ENCODE peak calls at places on chromosomes 5 and 9, in nine cellular contexts. One of them, this sample, is unnamed.
A peak's percentile ranks its signal among the peaks of the same experiment; 100 is the strongest.

GRCh38 chr5:92887254-92887653 is 693.8 kb downstream of the NR2F1-AS1 start:
- DNase-seq in adrenal gland: no peak
- DNase-seq in HFFc6: no peak
- DNase-seq in H1: no peak
- DNase-seq in GM12865: no peak
- DNase-seq in transverse colon: no peak
- DNase-seq in A549: no peak
- DNase-seq in CD14-positive monocyte: no peak
- DNase-seq in cardiac fibroblast: no peak
- DNase-seq in this sample: no peak

GRCh38 chr9:81002242-81002641 is 687.1 kb downstream of the TLE1 start:
- DNase-seq in adrenal gland: no peak
- DNase-seq in cardiac fibroblast: no peak
- DNase-seq in GM12865: peak; percentile 11
- DNase-seq in transverse colon: no peak
- DNase-seq in HFFc6: no peak
- DNase-seq in H1: no peak
- DNase-seq in A549: no peak
- DNase-seq in CD14-positive monocyte: no peak
- DNase-seq in this sample: no peak

GRCh38 chr5:180140627-180141006 is 68.4 kb downstream of the RASGEF1C start:
- DNase-seq in CD14-positive monocyte: no peak
- DNase-seq in transverse colon: no peak
- DNase-seq in adrenal gland: no peak
- DNase-seq in H1: no peak
- DNase-seq in GM12865: no peak
- DNase-seq in HFFc6: no peak
- DNase-seq in A549: no peak
- DNase-seq in cardiac fibroblast: no peak
- DNase-seq in this sample: peak; percentile 54

GRCh38 chr5:33370135-33370472 is 70.7 kb upstream of the TARS1 start:
- DNase-seq in A549: no peak
- DNase-seq in H1: no peak
- DNase-seq in cardiac fibroblast: peak; percentile 92
- DNase-seq in HFFc6: peak; percentile 88
- DNase-seq in GM12865: no peak
- DNase-seq in CD14-positive monocyte: no peak
- DNase-seq in adrenal gland: no peak
- DNase-seq in transverse colon: no peak
- DNase-seq in this sample: no peak

GRCh38 chr9:15491950-15492349 is 18.8 kb downstream of the PSIP1 start:
- DNase-seq in adrenal gland: no peak
- DNase-seq in H1: no peak
- DNase-seq in HFFc6: no peak
- DNase-seq in cardiac fibroblast: no peak
- DNase-seq in transverse colon: no peak
- DNase-seq in A549: no peak
- DNase-seq in CD14-positive monocyte: no peak
- DNase-seq in GM12865: no peak
- DNase-seq in this sample: no peak

GRCh38 chr5:77972545-77973252 is 196.6 kb upstream of the TBCA start:
- DNase-seq in GM12865: peak; percentile 80
- DNase-seq in transverse colon: no peak
- DNase-seq in CD14-positive monocyte: no peak
- DNase-seq in H1: no peak
- DNase-seq in A549: no peak
- DNase-seq in HFFc6: no peak
- DNase-seq in cardiac fibroblast: no peak
- DNase-seq in adrenal gland: no peak
- DNase-seq in this sample: no peak

GRCh38 chr5:114910727-114911126 is 259.0 kb downstream of the TRIM36 start:
- DNase-seq in transverse colon: no peak
- DNase-seq in cardiac fibroblast: no peak
- DNase-seq in GM12865: no peak
- DNase-seq in H1: no peak
- DNase-seq in HFFc6: no peak
- DNase-seq in adrenal gland: no peak
- DNase-seq in A549: no peak
- DNase-seq in CD14-positive monocyte: no peak
- DNase-seq in this sample: no peak

GRCh38 chr5:169785731-169786130 is 148.7 kb downstream of the DOCK2 start:
- DNase-seq in transverse colon: no peak
- DNase-seq in GM12865: no peak
- DNase-seq in adrenal gland: no peak
- DNase-seq in A549: no peak
- DNase-seq in cardiac fibroblast: no peak
- DNase-seq in HFFc6: no peak
- DNase-seq in H1: no peak
- DNase-seq in CD14-positive monocyte: no peak
- DNase-seq in this sample: no peak

GRCh38 chr5:147519380-147519779 is 9.5 kb upstream of the DPYSL3 start:
- DNase-seq in HFFc6: no peak
- DNase-seq in adrenal gland: no peak
- DNase-seq in H1: no peak
- DNase-seq in CD14-positive monocyte: no peak
- DNase-seq in GM12865: no peak
- DNase-seq in cardiac fibroblast: no peak
- DNase-seq in transverse colon: no peak
- DNase-seq in A549: no peak
- DNase-seq in this sample: no peak

GRCh38 chr9:134895849-134896833 is 15.5 kb downstream of the FCN2 start:
- DNase-seq in transverse colon: no peak
- DNase-seq in CD14-positive monocyte: no peak
- DNase-seq in cardiac fibroblast: peak; percentile 80
- DNase-seq in adrenal gland: peak; percentile 88
- DNase-seq in HFFc6: peak; percentile 57
- DNase-seq in GM12865: peak; percentile 16
- DNase-seq in H1: no peak
- DNase-seq in A549: peak; percentile 72
- DNase-seq in this sample: peak; percentile 50

GRCh38 chr5:90301248-90301647 is 108.3 kb downstream of the CETN3 start:
- DNase-seq in HFFc6: no peak
- DNase-seq in A549: no peak
- DNase-seq in transverse colon: no peak
- DNase-seq in adrenal gland: no peak
- DNase-seq in CD14-positive monocyte: no peak
- DNase-seq in GM12865: peak; percentile 46
- DNase-seq in H1: no peak
- DNase-seq in cardiac fibroblast: no peak
- DNase-seq in this sample: no peak

GRCh38 chr5:82349651-82350050 is 71.5 kb upstream of the RPS23 start:
- DNase-seq in cardiac fibroblast: no peak
- DNase-seq in transverse colon: peak; percentile 12
- DNase-seq in adrenal gland: peak; percentile 47
- DNase-seq in A549: no peak
- DNase-seq in GM12865: peak; percentile 19
- DNase-seq in CD14-positive monocyte: no peak
- DNase-seq in H1: peak; percentile 33
- DNase-seq in HFFc6: peak; percentile 13
- DNase-seq in this sample: no peak

DNA sequence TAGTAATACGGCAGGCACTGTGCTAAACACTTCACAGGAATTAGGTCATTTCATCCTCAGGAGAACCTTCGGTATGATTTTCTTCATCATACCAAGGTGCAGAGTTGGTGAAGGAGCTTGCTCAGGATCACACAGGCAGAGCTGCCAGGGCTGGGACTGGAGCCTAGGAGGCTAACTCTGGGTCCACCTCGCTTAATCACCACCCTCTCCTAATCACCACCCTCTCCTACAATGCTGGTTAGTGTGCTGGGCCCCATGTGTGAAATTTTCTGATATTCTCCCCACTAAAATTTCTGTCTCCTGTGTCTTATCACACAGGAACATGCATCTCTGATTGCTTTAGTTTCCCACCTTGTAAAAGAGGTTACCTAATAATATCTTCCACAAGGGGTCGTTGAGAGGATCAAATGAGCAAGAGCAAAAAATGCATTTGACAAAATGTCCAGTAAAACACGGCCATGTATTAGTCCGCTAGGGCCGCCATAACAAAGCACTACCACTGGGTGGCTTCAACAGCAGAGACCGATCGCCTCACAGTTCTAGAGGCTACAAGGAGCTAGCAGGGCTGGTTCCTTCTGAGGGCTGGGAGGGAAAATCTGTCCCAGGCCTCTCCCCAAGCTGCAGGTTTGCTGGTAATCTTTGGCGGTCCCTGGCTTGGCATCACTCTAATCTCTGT is 128.2 kb upstream of the NFIB start:
- DNase-seq in HFFc6: no peak
- DNase-seq in transverse colon: no peak
- DNase-seq in A549: peak; percentile 45
- DNase-seq in H1: no peak
- DNase-seq in CD14-positive monocyte: no peak
- DNase-seq in cardiac fibroblast: peak; percentile 32
- DNase-seq in GM12865: peak; percentile 54
- DNase-seq in adrenal gland: no peak
- DNase-seq in this sample: no peak
- TF ChIP-seq CTCF in HFFc6: peak; percentile 69
- TF ChIP-seq CTCF in transverse colon: no peak
- TF ChIP-seq CTCF in A549: peak; percentile 54
- TF ChIP-seq CTCF in H1: peak; percentile 60
- TF ChIP-seq CTCF in CD14-positive monocyte: no peak
- TF ChIP-seq CTCF in cardiac fibroblast: peak; percentile 42
- TF ChIP-seq CTCF in GM12865: peak; percentile 41
- TF ChIP-seq CTCF in adrenal gland: peak; percentile 5
- TF ChIP-seq CTCF in this sample: peak; percentile 66

GRCh38 chr9:78316151-78316892 is 19.4 kb downstream of the PSAT1 start:
- DNase-seq in cardiac fibroblast: no peak
- DNase-seq in transverse colon: no peak
- DNase-seq in adrenal gland: no peak
- DNase-seq in GM12865: no peak
- DNase-seq in H1: no peak
- DNase-seq in A549: no peak
- DNase-seq in CD14-positive monocyte: no peak
- DNase-seq in HFFc6: no peak
- DNase-seq in this sample: no peak

GRCh38 chr9:78314953-78315870 is 18.3 kb downstream of the PSAT1 start:
- DNase-seq in transverse colon: no peak
- DNase-seq in HFFc6: peak; percentile 47
- DNase-seq in GM12865: no peak
- DNase-seq in adrenal gland: peak; percentile 12
- DNase-seq in H1: no peak
- DNase-seq in A549: no peak
- DNase-seq in CD14-positive monocyte: no peak
- DNase-seq in cardiac fibroblast: peak; percentile 63
- DNase-seq in this sample: no peak

GRCh38 chr9:78312125-78312524 is 15.2 kb downstream of the PSAT1 start:
- DNase-seq in A549: no peak
- DNase-seq in GM12865: no peak
- DNase-seq in adrenal gland: no peak
- DNase-seq in cardiac fibroblast: no peak
- DNase-seq in CD14-positive monocyte: no peak
- DNase-seq in transverse colon: no peak
- DNase-seq in H1: no peak
- DNase-seq in HFFc6: no peak
- DNase-seq in this sample: no peak

GRCh38 chr9:78311075-78311474 is 14.2 kb downstream of the PSAT1 start:
- DNase-seq in H1: no peak
- DNase-seq in HFFc6: no peak
- DNase-seq in adrenal gland: no peak
- DNase-seq in GM12865: no peak
- DNase-seq in A549: no peak
- DNase-seq in cardiac fibroblast: no peak
- DNase-seq in transverse colon: no peak
- DNase-seq in CD14-positive monocyte: no peak
- DNase-seq in this sample: no peak

DNA sequence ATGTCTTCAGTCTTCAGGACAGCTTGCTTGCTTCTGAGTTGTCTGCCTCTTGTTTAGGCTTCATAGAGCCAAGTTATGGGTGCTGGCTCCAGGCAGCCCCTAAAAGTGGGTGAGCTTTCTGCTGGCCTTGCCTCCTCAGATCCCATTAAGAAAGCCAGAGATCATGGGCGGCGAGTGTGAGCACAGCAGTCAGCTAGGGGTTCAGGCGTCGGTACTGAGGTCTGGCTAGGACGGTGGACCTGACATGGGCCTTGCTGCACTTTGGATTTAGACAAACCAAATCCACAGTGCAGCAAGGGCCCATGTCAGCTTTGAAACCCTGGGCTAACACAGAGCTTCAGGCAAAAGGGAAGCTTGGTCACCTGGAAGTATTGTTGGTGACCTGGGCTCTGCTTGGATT is 17.6 kb downstream of the PSAT1 start:
- DNase-seq in cardiac fibroblast: no peak
- DNase-seq in HFFc6: no peak
- DNase-seq in A549: no peak
- DNase-seq in H1: no peak
- DNase-seq in CD14-positive monocyte: no peak
- DNase-seq in GM12865: no peak
- DNase-seq in transverse colon: no peak
- DNase-seq in adrenal gland: no peak
- DNase-seq in this sample: no peak
- TF ChIP-seq CTCF in cardiac fibroblast: no peak
- TF ChIP-seq CTCF in HFFc6: no peak
- TF ChIP-seq CTCF in A549: no peak
- TF ChIP-seq CTCF in H1: no peak
- TF ChIP-seq CTCF in CD14-positive monocyte: no peak
- TF ChIP-seq CTCF in GM12865: no peak
- TF ChIP-seq CTCF in transverse colon: no peak
- TF ChIP-seq CTCF in adrenal gland: no peak
- TF ChIP-seq CTCF in this sample: no peak

DNA sequence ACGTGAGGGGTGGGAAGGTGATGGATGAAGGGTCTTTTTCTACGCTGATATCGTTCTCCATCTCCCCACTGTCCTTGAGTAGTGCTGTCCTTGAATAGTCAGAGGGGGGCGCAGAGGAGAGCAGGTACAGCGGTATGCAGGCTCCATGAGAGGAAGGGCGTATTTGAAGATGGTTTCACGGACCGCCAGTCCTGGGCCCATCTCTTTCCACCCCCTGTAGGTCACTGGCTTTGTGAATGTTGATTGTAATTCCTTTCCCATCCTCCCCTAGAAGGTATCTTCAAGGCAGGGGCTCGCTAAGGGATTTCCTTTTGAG is 40.8 kb upstream of the DAB2IP start:
- DNase-seq in A549: no peak
- DNase-seq in transverse colon: no peak
- DNase-seq in HFFc6: no peak
- DNase-seq in GM12865: no peak
- DNase-seq in H1: no peak
- DNase-seq in cardiac fibroblast: no peak
- DNase-seq in CD14-positive monocyte: no peak
- DNase-seq in adrenal gland: no peak
- DNase-seq in this sample: no peak
- TF ChIP-seq CTCF in A549: no peak
- TF ChIP-seq CTCF in transverse colon: no peak
- TF ChIP-seq CTCF in HFFc6: no peak
- TF ChIP-seq CTCF in GM12865: no peak
- TF ChIP-seq CTCF in H1: peak; percentile 38
- TF ChIP-seq CTCF in cardiac fibroblast: no peak
- TF ChIP-seq CTCF in CD14-positive monocyte: no peak
- TF ChIP-seq CTCF in adrenal gland: no peak
- TF ChIP-seq CTCF in this sample: no peak

DNA sequence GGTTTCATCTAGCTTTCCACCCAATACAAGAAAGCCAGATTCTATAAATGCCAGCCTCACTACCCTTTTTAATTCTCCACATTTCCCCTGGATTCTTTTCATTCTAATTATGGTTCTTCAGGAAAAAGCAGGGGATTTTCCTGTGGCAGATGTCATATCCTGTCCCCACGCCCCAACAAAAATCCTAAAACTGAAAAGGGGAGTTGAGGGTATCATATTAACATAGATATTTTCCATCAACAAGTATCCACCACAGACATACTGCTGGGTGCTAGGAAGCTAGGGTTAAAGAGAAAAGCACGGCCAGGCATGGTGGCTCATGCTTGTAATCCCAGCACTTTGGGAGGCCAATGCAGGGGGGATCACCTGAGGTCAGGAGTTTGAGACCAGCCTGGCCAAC is 38.0 kb downstream of the CDK5RAP2 start:
- DNase-seq in CD14-positive monocyte: no peak
- DNase-seq in transverse colon: no peak
- DNase-seq in GM12865: no peak
- DNase-seq in cardiac fibroblast: no peak
- DNase-seq in adrenal gland: no peak
- DNase-seq in H1: no peak
- DNase-seq in HFFc6: no peak
- DNase-seq in A549: no peak
- DNase-seq in this sample: no peak
- TF ChIP-seq CTCF in CD14-positive monocyte: no peak
- TF ChIP-seq CTCF in transverse colon: no peak
- TF ChIP-seq CTCF in GM12865: no peak
- TF ChIP-seq CTCF in cardiac fibroblast: no peak
- TF ChIP-seq CTCF in adrenal gland: no peak
- TF ChIP-seq CTCF in H1: no peak
- TF ChIP-seq CTCF in HFFc6: no peak
- TF ChIP-seq CTCF in A549: no peak
- TF ChIP-seq CTCF in this sample: no peak

This sample was measured in type B pancreatic cell.